ENCODE peak calls at places on chromosomes 11 and 22, in nine cellular contexts. V is stomach, H is upper lobe of left lung, B is Panc1, R is hepatocyte, K is pancreas, I is spleen, T is tibial artery, M is coronary artery. W is an unnamed sample.

GRCh38 chr11:117634756-117635593 is 162.0 kb downstream of the DSCAML1 start:
- DNase-seq in M (no peak), R (peak), I (peak), H (no peak), T (no peak), V (no peak), B (no peak), K (no peak), W (peak)

GRCh38 chr11:23932485-23932898 is 564.4 kb upstream of the LUZP2 start:
- DNase-seq in T (no peak), B (no peak), M (no peak), H (no peak), K (no peak), V (no peak), R (peak), I (no peak), W (peak)

GRCh38 chr11:15987044-15987443 is 369.3 kb downstream of the SOX6 start:
- DNase-seq in I (no peak), V (no peak), K (no peak), R (no peak), H (no peak), T (no peak), B (no peak), M (no peak), W (no peak)

GRCh38 chr11:91850533-91851305 is 373.9 kb upstream of the FAT3 start:
- DNase-seq in B (no peak), H (no peak), V (no peak), M (no peak), R (no peak), K (no peak), T (no peak), I (no peak), W (no peak)

GRCh38 chr11:11581493-11581880 is 40.3 kb downstream of the GALNT18 start:
- DNase-seq in V (no peak), B (no peak), M (no peak), K (no peak), H (no peak), I (no peak), T (no peak), R (no peak), W (no peak)

GRCh38 chr22:17970205-17970708 is 54.1 kb downstream of the MICAL3 start:
- DNase-seq in R (no peak), T (no peak), I (peak), M (no peak), H (no peak), K (no peak), V (no peak), B (no peak), W (peak)

GRCh38 chr11:123518496-123519054 is 88.5 kb downstream of the GRAMD1B start:
- DNase-seq in M (no peak), K (no peak), I (no peak), B (no peak), H (no peak), R (no peak), V (no peak), T (no peak), W (no peak)

GRCh38 chr11:109046284-109046992 is 375.6 kb upstream of the C11orf87 start:
- DNase-seq in K (no peak), R (no peak), M (no peak), I (no peak), V (no peak), B (no peak), H (no peak), T (no peak), W (no peak)

GRCh38 chr11:37747121-37747520 is 1149.1 kb upstream of the RAG2 start:
- DNase-seq in K (no peak), R (no peak), T (no peak), B (no peak), M (no peak), V (no peak), H (no peak), I (no peak), W (no peak)

GRCh38 chr22:35868938-35869337 is 151.3 kb downstream of the APOL5 start:
- DNase-seq in B (no peak), V (no peak), R (no peak), H (no peak), M (no peak), K (no peak), I (no peak), T (no peak), W (peak)

GRCh38 chr11:113113801-113114451 is 152.7 kb downstream of the NCAM1 start:
- DNase-seq in R (no peak), M (no peak), B (no peak), K (no peak), T (no peak), H (no peak), I (no peak), V (no peak), W (no peak)

GRCh38 chr11:101127699-101128570 is 1.7 kb downstream of the PGR start:
- DNase-seq in K (peak), T (peak), I (peak), B (no peak), R (peak), H (peak), M (peak), V (peak), W (no peak)

GRCh38 chr22:31262369-31263133 is 29.7 kb downstream of the PIK3IP1 start:
- DNase-seq in I (no peak), T (no peak), M (no peak), B (no peak), V (no peak), R (no peak), K (peak), H (no peak), W (no peak)

GRCh38 chr11:6655790-6656580 is at the start of gene DCHS1:
- DNase-seq in B (no peak), V (no peak), T (no peak), M (no peak), I (peak), H (no peak), K (no peak), R (peak), W (no peak)

GRCh38 chr22:38028344-38029130 is 28.7 kb upstream of the PICK1 start:
- DNase-seq in I (no peak), B (no peak), H (peak), V (no peak), K (no peak), R (no peak), T (no peak), M (no peak), W (no peak)

GRCh38 chr11:66637557-66638176 is 836 bp upstream of the RBM4 start:
- DNase-seq in B (no peak), K (no peak), M (no peak), V (no peak), H (no peak), R (no peak), I (no peak), T (no peak), W (no peak)

GRCh38 chr11:129881570-129882170 is 13.7 kb downstream of the NFRKB start:
- DNase-seq in V (peak), M (no peak), K (no peak), T (no peak), H (no peak), B (no peak), R (peak), I (no peak), W (peak)

GRCh38 chr11:33753304-33753703 is 17.1 kb upstream of the CD59 start:
- DNase-seq in K (no peak), M (no peak), V (no peak), R (no peak), H (no peak), I (no peak), B (no peak), T (no peak), W (peak)

GRCh38 chr11:13776134-13776815 is 107.8 kb downstream of the FAR1 start:
- DNase-seq in V (no peak), H (no peak), M (no peak), B (no peak), R (no peak), I (no peak), T (no peak), K (no peak), W (no peak)

GRCh38 chr11:96293583-96293982 is 49.4 kb downstream of the MAML2 start:
- DNase-seq in M (no peak), B (no peak), T (no peak), H (no peak), I (no peak), V (no peak), K (no peak), R (no peak), W (peak)

GRCh38 chr11:119671048-119671447 is 58.0 kb downstream of the NECTIN1 start:
- DNase-seq in B (no peak), M (no peak), V (peak), R (peak), I (no peak), T (peak), H (no peak), K (no peak), W (peak)

GRCh38 chr11:12771875-12772274 is 97.7 kb downstream of the TEAD1 start:
- DNase-seq in H (no peak), V (no peak), I (no peak), K (no peak), R (no peak), T (no peak), B (no peak), M (no peak), W (no peak)

GRCh38 chr11:110093407-110094297 is 460 bp downstream of the ZC3H12C start:
- DNase-seq in V (peak), H (peak), T (peak), M (peak), K (peak), R (peak), I (peak), B (no peak), W (peak)

GRCh38 chr11:75872887-75873416 is 57.9 kb downstream of the UVRAG start:
- DNase-seq in M (no peak), K (no peak), H (no peak), T (no peak), I (no peak), R (no peak), V (no peak), B (no peak), W (no peak)

GRCh38 chr22:44186121-44186510 is 5.4 kb downstream of the PARVG start:
- DNase-seq in I (peak), B (no peak), H (no peak), V (no peak), T (no peak), K (peak), M (no peak), R (no peak), W (no peak)

GRCh38 chr11:1027483-1028290 is 8.8 kb downstream of the MUC6 start:
- DNase-seq in K (no peak), M (no peak), R (no peak), H (no peak), B (no peak), T (no peak), V (no peak), I (no peak), W (no peak)

GRCh38 chr11:41383768-41384167 is 75.7 kb downstream of the LRRC4C start:
- DNase-seq in T (no peak), R (no peak), M (no peak), K (no peak), I (no peak), V (no peak), B (no peak), H (no peak), W (no peak)
- TF ChIP-seq CTCF in T (no peak), R (no peak), M (no peak), K (no peak), I (no peak), V (no peak), B (no peak), H (no peak), W (no peak)

GRCh38 chr11:63838150-63838681 is 694 bp upstream of the MARK2 start:
- DNase-seq in R (no peak), V (no peak), H (no peak), T (no peak), B (no peak), M (no peak), K (no peak), I (peak), W (no peak)
- H3K27ac ChIP-seq in R (peak), V (peak), H (peak), T (peak), B (peak), M (peak), K (peak), I (peak), W (no peak)

GRCh38 chr11:61888043-61888442 is 3.3 kb downstream of the FADS3 start:
- DNase-seq in K (no peak), H (peak), M (peak), T (peak), I (no peak), R (no peak), V (no peak), B (no peak), W (peak)
- H3K4me3 ChIP-seq in K (no peak), H (no peak), M (peak), T (peak), I (no peak), R (no peak), V (no peak), B (no peak), W (no peak)

GRCh38 chr11:125085301-125086081 is 22.4 kb downstream of the SLC37A2 start:
- DNase-seq in B (no peak), I (peak), M (no peak), T (no peak), R (no peak), V (no peak), H (no peak), K (peak), W (no peak)
- TF ChIP-seq CTCF in B (no peak), I (no peak), M (no peak), T (no peak), R (no peak), V (no peak), H (no peak), K (no peak), W (peak)